ENCODE peak calls at places on chromosomes 6 and 20, in eight cellular contexts. Q, S, N, K, B, A, G and X are unnamed samples.

GRCh38 chr6:29490055-29490454 is 2.3 kb upstream of the MAS1L start:
- DNase-seq in K (no peak), N (no peak), A (no peak), Q (no peak), G (no peak), S (no peak), B (no peak), X (no peak)

GRCh38 chr6:142566628-142567396 is 265.0 kb downstream of the ADGRG6 start:
- DNase-seq in Q (peak; percentile 12), G (no peak), B (peak; percentile 17), S (peak; percentile 52), K (no peak), N (no peak), A (peak; percentile 11), X (peak; percentile 20)

GRCh38 chr6:140256213-140256612 is 881.8 kb upstream of the CITED2 start:
- DNase-seq in A (no peak), S (peak; percentile 48), G (no peak), B (no peak), N (no peak), K (no peak), Q (no peak), X (peak; percentile 84)

GRCh38 chr6:167791036-167791779 is 35.5 kb upstream of the AFDN start:
- DNase-seq in G (no peak), A (no peak), B (no peak), K (no peak), Q (no peak), S (peak; percentile 71), N (no peak), X (no peak)

GRCh38 chr6:16624631-16625299 is 136.5 kb downstream of the ATXN1 start:
- DNase-seq in S (no peak), N (no peak), A (no peak), Q (no peak), G (no peak), B (no peak), K (no peak), X (no peak)

GRCh38 chr6:144416244-144416643 is 131.1 kb downstream of the UTRN start:
- DNase-seq in Q (no peak), G (no peak), B (no peak), S (no peak), A (no peak), N (no peak), K (no peak), X (no peak)

GRCh38 chr6:154800338-154800737 is 67.1 kb downstream of the SCAF8 start:
- DNase-seq in S (no peak), K (no peak), Q (no peak), G (no peak), A (no peak), B (no peak), N (no peak), X (no peak)

GRCh38 chr6:25614052-25614451 is 38.0 kb upstream of the SCGN start:
- DNase-seq in G (no peak), K (no peak), N (no peak), B (no peak), S (no peak), A (no peak), Q (no peak), X (no peak)

GRCh38 chr6:110357696-110358535 is at the start of gene METTL24:
- DNase-seq in G (no peak), N (no peak), B (peak; percentile 10), S (no peak), A (no peak), K (peak; percentile 55), Q (peak; percentile 88), X (no peak)

GRCh38 chr6:89050155-89050554 is 30.4 kb upstream of the PNRC1 start:
- DNase-seq in K (peak; percentile 37), B (no peak), A (no peak), S (peak; percentile 17), N (peak; percentile 40), G (peak; percentile 77), Q (no peak), X (no peak)

GRCh38 chr20:37042986-37043972 is 52.5 kb downstream of the RBL1 start:
- DNase-seq in S (no peak), N (no peak), K (no peak), B (no peak), G (no peak), A (peak; percentile 70), Q (peak; percentile 30), X (no peak)

GRCh38 chr20:17615645-17616479 is 46.0 kb downstream of the DSTN start:
- DNase-seq in G (peak; percentile 53), N (no peak), B (peak; percentile 4), Q (peak; percentile 75), S (no peak), A (no peak), K (peak; percentile 53), X (no peak)

GRCh38 chr6:169701218-169701952 is 444 bp downstream of the WDR27 start:
- DNase-seq in G (no peak), K (no peak), N (no peak), A (no peak), S (no peak), Q (no peak), B (no peak), X (peak; percentile 12)

GRCh38 chr6:106415920-106416319 is 55.4 kb downstream of the CRYBG1 start:
- DNase-seq in G (no peak), Q (no peak), S (no peak), A (no peak), N (no peak), K (no peak), B (no peak), X (no peak)

GRCh38 chr6:44029489-44030185 is 97.6 kb downstream of the MRPL14 start:
- DNase-seq in K (no peak), B (no peak), N (no peak), G (no peak), Q (no peak), S (no peak), A (no peak), X (no peak)

GRCh38 chr6:72554203-72554564 is 67.7 kb upstream of the KCNQ5 start:
- DNase-seq in S (peak; percentile 79), B (no peak), Q (no peak), K (no peak), G (no peak), A (no peak), N (no peak), X (peak; percentile 93)

GRCh38 chr6:91449539-91449938 is 862.7 kb upstream of the MAP3K7 start:
- DNase-seq in S (no peak), G (no peak), A (no peak), B (no peak), Q (no peak), N (no peak), K (no peak), X (peak; percentile 14)

GRCh38 chr6:87698618-87699017 is 3.4 kb downstream of the AKIRIN2 start:
- DNase-seq in K (no peak), Q (no peak), N (no peak), A (no peak), B (no peak), G (no peak), S (no peak), X (no peak)

GRCh38 chr6:141026504-141026903 is 1106.2 kb upstream of the GJE1 start:
- DNase-seq in S (no peak), N (no peak), Q (no peak), G (no peak), A (no peak), B (no peak), K (no peak), X (no peak)

GRCh38 chr6:153038378-153038777 is 35.9 kb upstream of the MTRF1L start:
- DNase-seq in S (peak; percentile 44), B (no peak), Q (no peak), K (no peak), A (no peak), G (no peak), N (no peak), X (peak; percentile 40)

GRCh38 chr6:20069130-20069529 is 143.1 kb downstream of the MBOAT1 start:
- DNase-seq in B (no peak), G (no peak), K (no peak), S (no peak), N (no peak), A (no peak), Q (no peak), X (no peak)

GRCh38 chr6:159904497-159904911 is 13.7 kb downstream of the MAS1 start:
- DNase-seq in K (no peak), N (no peak), G (no peak), S (no peak), B (no peak), A (no peak), Q (no peak), X (no peak)

GRCh38 chr6:18261877-18262276 is 2.5 kb downstream of the DEK start:
- DNase-seq in G (no peak), K (no peak), N (no peak), S (no peak), A (no peak), B (no peak), Q (no peak), X (no peak)

GRCh38 chr6:16316741-16317251 is 78.4 kb downstream of the GMPR start:
- DNase-seq in S (peak; percentile 60), A (no peak), K (no peak), G (no peak), Q (no peak), B (no peak), N (no peak), X (peak; percentile 85)

GRCh38 chr20:47043076-47043475 is 148.4 kb downstream of the EYA2 start:
- DNase-seq in B (no peak), S (no peak), G (no peak), N (no peak), A (no peak), K (no peak), Q (no peak), X (no peak)

GRCh38 chr20:62475027-62475818 is 572 bp downstream of the GATA5 start:
- DNase-seq in K (no peak), B (no peak), S (no peak), G (no peak), Q (peak; percentile 84), N (no peak), A (no peak), X (no peak)
- H3K27ac ChIP-seq in K (no peak overlapping the region), B (no peak overlapping the region), S (no peak overlapping the region), G (no peak overlapping the region), Q (peak overlapping the region; percentile 43), N (no peak overlapping the region), A (no peak overlapping the region), X (no peak overlapping the region)

GRCh38 chr20:40274912-40275654 is 414.0 kb downstream of the MAFB start:
- DNase-seq in B (no peak), S (no peak), A (no peak), K (no peak), G (no peak), N (no peak), Q (no peak), X (no peak)
- H3K27ac ChIP-seq in B (no peak overlapping the region), S (no peak overlapping the region), A (no peak overlapping the region), K (no peak overlapping the region), G (no peak overlapping the region), N (no peak overlapping the region), Q (no peak overlapping the region), X (no peak overlapping the region)

GRCh38 chr6:74892091-74892490 is 313.8 kb downstream of the COL12A1 start:
- DNase-seq in A (no peak), S (no peak), B (no peak), Q (no peak), K (no peak), N (no peak), G (no peak), X (no peak)
- H3K27ac ChIP-seq in A (no peak overlapping the region), S (no peak overlapping the region), B (no peak overlapping the region), Q (no peak overlapping the region), K (no peak overlapping the region), N (peak overlapping the region; percentile 62), G (no peak overlapping the region), X (no peak overlapping the region)

DNA sequence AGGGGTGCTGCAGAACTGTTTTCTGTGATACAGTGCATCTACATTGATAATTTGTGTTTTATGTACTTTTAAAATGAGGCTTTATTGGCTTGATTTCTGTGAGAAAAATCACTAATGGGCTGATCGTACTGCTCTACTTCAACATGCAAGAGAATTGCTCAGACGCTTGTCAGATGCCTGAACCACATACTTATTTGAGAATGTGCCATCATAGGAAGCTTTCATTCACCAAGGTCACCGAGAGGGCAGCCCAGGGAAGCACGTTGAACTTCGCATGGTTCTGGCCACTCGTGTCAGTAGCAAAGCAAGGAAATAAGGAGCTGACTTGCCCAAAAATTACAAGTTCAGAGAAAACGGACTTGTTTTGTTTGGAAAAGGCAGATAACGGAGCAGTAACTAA is 168.5 kb upstream of the AKAP12 start:
- DNase-seq in N (peak; percentile 50), S (no peak), B (no peak), A (no peak), K (no peak), Q (no peak), G (no peak), X (peak; percentile 95)
- H3K27ac ChIP-seq in N (peak overlapping the region; percentile 65), S (no peak overlapping the region), B (no peak overlapping the region), A (no peak overlapping the region), K (peak overlapping the region; percentile 17), Q (peak overlapping the region; percentile 13), G (peak overlapping the region; percentile 11), X (peak overlapping the region; percentile 99)